ENCODE peak calls at places on chromosomes 16 and 17, in ten cellular contexts. P, N, W, C, F, X, H, J, D and Y are unnamed samples.
A peak's percentile ranks its signal among the peaks of the same experiment; 100 is the strongest.

GRCh38 chr17:46020023-46020735 is 21.1 kb downstream of the STH start:
- DNase-seq in P (no peak), N (no peak), W (no peak), C (no peak), F (peak; percentile 76), X (no peak), H (no peak), J (no peak), D (no peak), Y (no peak)

GRCh38 chr17:78935419-78936323 is 10.5 kb upstream of the TIMP2 start:
- DNase-seq in P (peak; percentile 68), N (peak; percentile 90), W (peak; percentile 82), C (no peak), F (no peak), X (peak; percentile 41), H (no peak), J (peak; percentile 99), D (peak; percentile 65), Y (peak; percentile 71)

GRCh38 chr16:67943619-67944503 is at the start of gene LCAT:
- DNase-seq in P (peak; percentile 78), N (peak; percentile 75), W (no peak), C (peak; percentile 88), F (no peak), X (peak; percentile 72), H (no peak), J (no peak), D (peak; percentile 64), Y (peak; percentile 56)

GRCh38 chr16:83070416-83071199 is 443.8 kb downstream of the CDH13 start:
- DNase-seq in P (no peak), N (no peak), W (no peak), C (no peak), F (no peak), X (no peak), H (no peak), J (no peak), D (no peak), Y (no peak)

GRCh38 chr16:12062343-12063003 is 85.9 kb downstream of the SNX29 start:
- DNase-seq in P (peak; percentile 69), N (peak; percentile 56), W (no peak), C (peak; percentile 37), F (no peak), X (peak; percentile 54), H (peak; percentile 96), J (peak; percentile 72), D (peak; percentile 68), Y (peak; percentile 90)

GRCh38 chr16:74563828-74564263 is 43.1 kb downstream of the GLG1 start:
- DNase-seq in P (peak; percentile 75), N (no peak), W (peak; percentile 41), C (no peak), F (no peak), X (peak; percentile 33), H (no peak), J (peak; percentile 43), D (no peak), Y (peak; percentile 60)

GRCh38 chr16:46920402-46921068 is 36.4 kb downstream of the GPT2 start:
- DNase-seq in P (peak; percentile 80), N (no peak), W (no peak), C (no peak), F (no peak), X (peak; percentile 95), H (no peak), J (no peak), D (no peak), Y (no peak)

GRCh38 chr16:67979955-67980678 is at the start of gene DPEP3:
- DNase-seq in P (no peak), N (no peak), W (no peak), C (no peak), F (no peak), X (no peak), H (no peak), J (no peak), D (no peak), Y (no peak)

GRCh38 chr17:731943-732787 is at the start of gene TLCD3A:
- DNase-seq in P (peak; percentile 63), N (peak; percentile 82), W (peak; percentile 61), C (peak; percentile 83), F (no peak), X (peak; percentile 87), H (no peak), J (peak; percentile 55), D (peak; percentile 41), Y (peak; percentile 40)

GRCh38 chr17:50919321-50920040 is 53.3 kb upstream of the TOB1 start:
- DNase-seq in P (peak; percentile 83), N (peak; percentile 80), W (peak; percentile 96), C (peak; percentile 93), F (peak; percentile 34), X (peak; percentile 96), H (peak; percentile 95), J (peak; percentile 82), D (peak; percentile 65), Y (peak; percentile 45)

GRCh38 chr16:69822174-69822935 is 60.2 kb downstream of the WWP2 start:
- DNase-seq in P (no peak), N (no peak), W (no peak), C (no peak), F (no peak), X (no peak), H (no peak), J (no peak), D (no peak), Y (no peak)
- H3K27ac ChIP-seq in P (no peak overlapping the region), N (no peak overlapping the region), W (no peak overlapping the region), C (no peak overlapping the region), F (peak overlapping the region; percentile 51), X (peak overlapping the region; percentile 72), H (peak overlapping the region; percentile 76), J (no peak overlapping the region), D (no peak overlapping the region), Y (peak overlapping the region; percentile 75)

DNA sequence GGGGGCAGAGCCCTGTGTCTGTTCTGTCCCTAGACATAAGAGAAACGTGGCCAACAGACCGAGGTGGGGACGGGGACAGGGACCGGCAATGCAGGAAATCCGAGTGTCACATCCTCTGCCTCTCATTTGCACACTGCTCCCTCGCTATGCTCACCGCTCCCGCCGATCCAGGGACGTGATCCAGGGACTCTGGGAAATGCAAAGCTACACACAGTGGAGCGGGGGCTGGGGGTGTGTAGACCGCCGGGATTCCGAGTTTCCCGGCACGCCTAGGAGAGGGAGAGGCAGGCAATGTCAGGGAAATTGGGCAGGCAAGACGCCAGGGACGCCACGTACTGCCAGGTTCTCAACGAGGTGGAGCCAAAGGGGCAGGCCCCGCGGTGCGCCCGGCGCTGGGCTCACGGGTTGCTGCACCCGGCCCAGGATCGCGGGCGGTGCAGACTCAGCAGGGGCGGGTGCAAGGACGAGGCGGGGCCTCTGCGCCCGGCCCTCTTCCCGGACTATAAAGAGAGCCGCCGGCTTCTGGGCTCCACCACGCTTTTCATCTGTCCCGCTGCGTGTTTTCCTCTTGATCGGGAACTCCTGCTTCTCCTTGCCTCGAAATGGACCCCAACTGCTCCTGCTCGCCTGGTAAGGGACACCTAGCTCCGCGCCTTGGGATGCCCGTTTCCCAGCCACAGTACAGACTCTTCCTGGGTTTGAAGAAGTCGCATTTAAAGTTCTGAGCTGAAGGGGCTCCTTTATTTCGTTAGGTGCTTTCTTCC is at the start of gene MT1X:
- DNase-seq in P (peak; percentile 96), N (peak; percentile 89), W (peak; percentile 89), C (peak; percentile 97), F (peak; percentile 82), X (peak; percentile 97), H (peak; percentile 98), J (peak; percentile 77), D (peak; percentile 88), Y (peak; percentile 95)
- TF ChIP-seq POLR2A in P (peak; percentile 97), N (peak; percentile 90), W (peak; percentile 75), C (peak; percentile 97), F (peak; percentile 77), X (peak; percentile 92), H (peak; percentile 99), J (peak; percentile 91), D (peak; percentile 94), Y (no peak)

GRCh38 chr17:65572186-65572580 is 10.7 kb upstream of the AXIN2 start:
- DNase-seq in P (no peak), N (no peak), W (no peak), C (no peak), F (no peak), X (no peak), H (no peak), J (no peak), D (no peak), Y (no peak)

GRCh38 chr17:65576939-65577338 is 15.5 kb upstream of the AXIN2 start:
- DNase-seq in P (no peak), N (no peak), W (no peak), C (no peak), F (no peak), X (no peak), H (no peak), J (no peak), D (no peak), Y (no peak)

GRCh38 chr17:65572581-65573282 is 11.3 kb upstream of the AXIN2 start:
- DNase-seq in P (no peak), N (no peak), W (no peak), C (no peak), F (no peak), X (no peak), H (no peak), J (no peak), D (no peak), Y (no peak)

GRCh38 chr17:65568918-65569317 is 7.5 kb upstream of the AXIN2 start:
- DNase-seq in P (no peak), N (no peak), W (no peak), C (no peak), F (no peak), X (no peak), H (no peak), J (no peak), D (no peak), Y (no peak)

DNA sequence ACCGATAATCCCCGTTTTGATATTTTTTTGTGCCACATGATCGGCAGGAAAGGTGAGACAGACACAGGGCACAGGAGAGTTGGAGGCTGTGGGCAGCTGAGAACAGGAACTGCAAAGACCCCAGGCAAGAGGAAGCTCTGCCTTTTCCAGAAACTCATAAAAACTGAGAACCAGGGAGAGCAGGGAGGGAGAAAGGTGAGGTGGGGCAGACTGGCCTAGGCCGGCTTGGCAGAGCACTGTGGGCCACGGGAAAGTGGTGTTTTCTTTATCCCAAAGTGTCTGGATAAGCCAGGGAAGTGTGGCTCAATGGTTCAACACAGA is 11.8 kb upstream of the AXIN2 start:
- DNase-seq in P (no peak), N (no peak), W (no peak), C (no peak), F (no peak), X (no peak), H (no peak), J (no peak), D (no peak), Y (no peak)
- H3K27ac ChIP-seq in P (no peak overlapping the region), N (no peak overlapping the region), W (no peak overlapping the region), C (no peak overlapping the region), F (no peak overlapping the region), X (no peak overlapping the region), H (no peak overlapping the region), J (no peak overlapping the region), D (no peak overlapping the region), Y (no peak overlapping the region)

DNA sequence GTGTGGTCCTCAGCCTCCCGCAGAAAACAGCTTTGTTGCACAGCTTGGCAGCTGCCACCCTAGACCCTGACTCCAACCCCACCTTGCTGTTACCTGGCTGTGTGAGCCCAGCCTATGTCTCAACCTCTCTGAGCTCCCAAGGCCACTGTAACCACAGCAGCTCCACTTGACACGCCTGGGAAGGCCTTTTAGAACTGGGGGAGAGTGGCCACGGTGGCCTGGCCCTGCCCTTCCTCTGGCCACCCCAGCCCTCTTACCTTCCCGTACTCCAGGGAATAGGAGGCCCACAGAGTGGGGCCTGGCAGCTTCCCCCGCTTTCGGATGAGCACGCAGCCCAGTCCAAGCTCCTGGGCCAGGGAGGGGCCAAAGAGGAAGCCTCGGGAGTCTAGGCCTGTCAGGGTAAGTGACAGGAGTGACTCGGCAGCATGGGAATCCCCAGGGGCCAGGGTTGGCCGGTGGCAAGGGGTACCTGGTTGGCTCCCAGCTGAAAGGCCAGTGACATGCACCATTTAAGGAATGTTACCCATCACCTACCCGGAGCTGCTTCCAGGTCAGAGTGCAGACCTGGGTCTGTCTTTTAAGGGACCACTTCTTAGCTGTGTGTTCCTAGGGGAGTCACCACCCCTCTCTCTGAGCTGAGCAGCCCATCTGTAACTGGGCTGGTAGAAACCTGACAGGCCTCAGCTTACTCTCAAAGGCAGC is 1.4 kb downstream of the APRT start:
- DNase-seq in P (no peak), N (no peak), W (no peak), C (no peak), F (no peak), X (no peak), H (no peak), J (no peak), D (no peak), Y (no peak)
- TF ChIP-seq POLR2A in P (no peak), N (no peak), W (no peak), C (no peak), F (no peak), X (no peak), H (no peak), J (no peak), D (no peak), Y (no peak)